ENCODE peak calls at places on chromosomes 2 and 18, in four cellular contexts. P is stimulated activated naive CD8-positive, alpha-beta T cell treated with anti-CD3 and anti-CD28 coated beads, Interleukin-15, Interleukin-2, amounts not matched to agents 100 U/mL and 50 U/mL, for 24 hours; B is activated CD4-positive, alpha-beta T cell treated with anti-CD3 and anti-CD28 coated beads, Interleukin-2, amount 10 ng/mL, durations not matched to agents 24 days and 14 days; I is Daoy. E is an unnamed sample.

GRCh38 chr2:27990030-27990590 is 99.6 kb downstream of the BABAM2 start:
- DNase-seq in P (no peak), B (no peak), I (no peak), E (no peak)

GRCh38 chr2:203470371-203470770 is 64.7 kb downstream of the RAPH1 start:
- DNase-seq in P (no peak), B (no peak), I (no peak), E (no peak)

GRCh38 chr2:128594273-128594910 is 275.7 kb upstream of the HS6ST1 start:
- DNase-seq in P (no peak), B (no peak), I (no peak), E (no peak)

GRCh38 chr2:16948073-16948472 is 282.4 kb upstream of the CYRIA start:
- DNase-seq in P (no peak), B (no peak), I (no peak), E (no peak)

GRCh38 chr2:86221066-86221684 is 21.9 kb downstream of the MRPL35 start:
- DNase-seq in P (peak), B (peak), I (peak), E (peak)

GRCh38 chr2:219057709-219058540 is 2.8 kb downstream of the IHH start:
- DNase-seq in P (peak), B (peak), I (peak), E (peak)

GRCh38 chr18:36297419-36298112 is at the start of gene FHOD3:
- DNase-seq in P (peak), B (no peak), I (peak), E (no peak)

GRCh38 chr2:173122936-173123335 is 47.3 kb downstream of the MAP3K20 start:
- DNase-seq in P (no peak), B (no peak), I (no peak), E (no peak)

GRCh38 chr2:209426432-209426831 is 2.6 kb downstream of the MAP2 start:
- DNase-seq in P (no peak), B (no peak), I (no peak), E (no peak)

GRCh38 chr2:143513081-143513480 is 383.9 kb downstream of the ARHGAP15 start:
- DNase-seq in P (peak), B (no peak), I (peak), E (peak)

E was measured in DND-41.